ENCODE peak calls at places on chromosomes 7 and 10, in ten cellular contexts. H is tibial artery; A is stimulated activated CD8-positive, alpha-beta memory T cell treated with anti-CD3 and anti-CD28 coated beads, Interleukin-4, amount 100 ng/mL, for 4 hours; P is HFF-Myc; O is endothelial cell; K is left lung; U is iPS DF 19.7; I is suprapubic skin; Y is cardiac muscle cell; F is T-helper 2 cell treated with Interferon-gamma antibody and Interleukin-4, amounts not matched to agents 5 μg/mL and 100 μg/mL, for 36 hours. D is an unnamed sample.

GRCh38 chr7:140059288-140060242 is 3.2 kb downstream of the PARP12 start:
- DNase-seq in H (peak; percentile 61), A (no peak), P (no peak), O (no peak), K (peak; percentile 66), U (no peak), I (no peak), Y (no peak), F (no peak), D (no peak)

GRCh38 chr7:34653787-34654186 is 4.2 kb upstream of the NPSR1 start:
- DNase-seq in H (no peak), A (no peak), P (no peak), O (no peak), K (no peak), U (no peak), I (no peak), Y (no peak), F (no peak), D (no peak)

GRCh38 chr10:122019414-122019975 is 30.5 kb downstream of the TACC2 start:
- DNase-seq in H (no peak), A (no peak), P (no peak), O (no peak), K (peak; percentile 77), U (no peak), I (peak; percentile 84), Y (no peak), F (no peak), D (no peak)

GRCh38 chr10:35643151-35643975 is 1.3 kb upstream of the FZD8 start:
- DNase-seq in H (peak; percentile 78), A (no peak), P (no peak), O (peak; percentile 68), K (peak; percentile 72), U (no peak), I (no peak), Y (peak; percentile 87), F (no peak), D (peak; percentile 84)

GRCh38 chr10:103047381-103047780 is 129.3 kb downstream of the CNNM2 start:
- DNase-seq in H (no peak), A (no peak), P (no peak), O (no peak), K (no peak), U (no peak), I (no peak), Y (no peak), F (no peak), D (no peak)

GRCh38 chr7:19520392-19520791 is 188.4 kb downstream of the POLR1F start:
- DNase-seq in H (no peak), A (no peak), P (no peak), O (no peak), K (no peak), U (no peak), I (no peak), Y (no peak), F (no peak), D (no peak)

GRCh38 chr7:39428221-39428620 is 138.0 kb upstream of the YAE1 start:
- DNase-seq in H (no peak), A (no peak), P (no peak), O (no peak), K (no peak), U (no peak), I (no peak), Y (no peak), F (no peak), D (no peak)

GRCh38 chr10:104045151-104046089 is 40.3 kb downstream of the COL17A1 start:
- DNase-seq in H (no peak), A (no peak), P (peak; percentile 21), O (peak; percentile 67), K (peak; percentile 57), U (no peak), I (no peak), Y (peak; percentile 66), F (no peak), D (no peak)

GRCh38 chr7:18520450-18521235 is 25.1 kb downstream of the HDAC9 start:
- DNase-seq in H (no peak), A (no peak), P (peak; percentile 20), O (no peak), K (no peak), U (no peak), I (no peak), Y (no peak), F (no peak), D (no peak)

GRCh38 chr10:67476201-67476600 is 219.8 kb downstream of the CTNNA3 start:
- DNase-seq in H (no peak), A (no peak), P (no peak), O (no peak), K (no peak), U (no peak), I (no peak), Y (no peak), F (no peak), D (no peak)

GRCh38 chr10:77768046-77768445 is 130.4 kb upstream of the KCNMA1 start:
- DNase-seq in H (no peak), A (no peak), P (no peak), O (no peak), K (no peak), U (no peak), I (no peak), Y (no peak), F (no peak), D (no peak)

GRCh38 chr7:135188298-135188984 is 17.9 kb upstream of the CYREN start:
- DNase-seq in H (no peak), A (no peak), P (no peak), O (no peak), K (no peak), U (no peak), I (peak; percentile 72), Y (no peak), F (no peak), D (no peak)

GRCh38 chr10:21518629-21519321 is 6.7 kb downstream of the SKIDA1 start:
- DNase-seq in H (no peak), A (no peak), P (no peak), O (no peak), K (no peak), U (no peak), I (no peak), Y (peak; percentile 74), F (no peak), D (no peak)

GRCh38 chr7:66778201-66778600 is 37.7 kb downstream of the RABGEF1 start:
- DNase-seq in H (no peak), A (no peak), P (no peak), O (no peak), K (no peak), U (no peak), I (no peak), Y (no peak), F (no peak), D (no peak)